ENCODE peak calls at places on chromosomes 12 and 14, in five cellular contexts. A is HCT116, B is K562, M is HepG2, U is H1. O is an unnamed sample.

GRCh38 chr12:43104524-43104923 is 447.5 kb downstream of the ADAMTS20 start:
- DNase-seq in A (no peak), B (no peak), M (no peak), U (no peak), O (no peak)

GRCh38 chr12:32031109-32031508 is 71.9 kb downstream of the RESF1 start:
- DNase-seq in A (no peak), B (peak), M (no peak), U (no peak), O (no peak)

GRCh38 chr12:116381744-116382455 is 104.4 kb upstream of the MED13L start:
- DNase-seq in A (no peak), B (no peak), M (no peak), U (peak), O (peak)

GRCh38 chr12:14885718-14886201 is at the start of gene MGP:
- DNase-seq in A (no peak), B (no peak), M (no peak), U (no peak), O (no peak)

GRCh38 chr12:9702239-9702638 is 30.7 kb downstream of the CLECL1 start:
- DNase-seq in A (no peak), B (no peak), M (no peak), U (no peak), O (no peak)

GRCh38 chr14:37399517-37399916 is 195.5 kb downstream of the FOXA1 start:
- DNase-seq in A (no peak), B (no peak), M (no peak), U (no peak), O (no peak)

GRCh38 chr12:46349253-46349652 is 23.3 kb downstream of the SLC38A2 start:
- DNase-seq in A (no peak), B (no peak), M (no peak), U (no peak), O (no peak)

GRCh38 chr14:56474419-56475022 is 105.1 kb upstream of the TMEM260 start:
- DNase-seq in A (peak), B (peak), M (peak), U (no peak), O (peak)

GRCh38 chr14:21024668-21025373 is at the start of gene NDRG2:
- DNase-seq in A (no peak), B (peak), M (peak), U (no peak), O (peak)

GRCh38 chr14:102362084-102362483 is 606 bp downstream of the CINP start:
- DNase-seq in A (no peak), B (no peak), M (no peak), U (no peak), O (no peak)

GRCh38 chr12:77005699-77006098 is 59.7 kb downstream of the E2F7 start:
- DNase-seq in A (no peak), B (no peak), M (no peak), U (no peak), O (no peak)

GRCh38 chr12:106527356-106527755 is 55.4 kb upstream of the RFX4 start:
- DNase-seq in A (no peak), B (no peak), M (no peak), U (no peak), O (no peak)

GRCh38 chr12:10632226-10632625 is 18.8 kb upstream of the MAGOHB start:
- DNase-seq in A (no peak), B (no peak), M (no peak), U (no peak), O (no peak)

GRCh38 chr12:5525783-5526367 is 94.0 kb downstream of the NTF3 start:
- DNase-seq in A (no peak), B (no peak), M (no peak), U (no peak), O (no peak)

GRCh38 chr12:121590476-121591143 is 9.8 kb upstream of the KDM2B start:
- DNase-seq in A (no peak), B (no peak), M (peak), U (no peak), O (no peak)

GRCh38 chr12:49813131-49813530 is 15.1 kb downstream of the NCKAP5L start:
- DNase-seq in A (no peak), B (no peak), M (no peak), U (no peak), O (no peak)

GRCh38 chr14:94611179-94611578 is 1.0 kb upstream of the SERPINA3 start:
- DNase-seq in A (no peak), B (no peak), M (no peak), U (no peak), O (no peak)

GRCh38 chr12:125197326-125197725 is 132.1 kb downstream of the AACS start:
- DNase-seq in A (no peak), B (no peak), M (no peak), U (no peak), O (no peak)

GRCh38 chr12:63821781-63822251 is 22.7 kb upstream of the SRGAP1 start:
- DNase-seq in A (no peak), B (no peak), M (no peak), U (no peak), O (no peak)

GRCh38 chr14:98231210-98231609 is 1040.8 kb downstream of the BCL11B start:
- DNase-seq in A (no peak), B (no peak), M (no peak), U (no peak), O (no peak)
- TF ChIP-seq ZNF274 in A (no peak), B (no peak), M (no peak), U (no peak), O (no peak)

DNA sequence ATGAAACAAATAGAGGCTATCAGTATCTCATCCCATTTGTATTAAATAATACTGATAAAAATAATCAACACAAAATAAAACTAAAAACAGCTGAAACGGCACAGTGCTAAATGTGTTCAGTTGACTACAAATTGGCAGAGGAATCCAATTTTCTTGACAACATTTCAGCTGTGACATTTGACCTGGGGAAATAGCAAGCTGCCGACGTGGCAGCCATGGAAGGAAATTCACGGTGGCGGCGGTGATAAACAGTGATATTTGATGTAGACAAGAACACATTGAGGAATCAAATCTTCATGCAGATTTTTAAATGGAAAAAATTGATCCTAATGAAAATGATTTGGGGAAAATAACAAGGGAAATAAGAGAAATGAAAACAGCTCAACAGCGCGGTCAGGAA is 159.1 kb upstream of the RTL1 start:
- DNase-seq in A (no peak), B (no peak), M (no peak), U (no peak), O (no peak)
- TF ChIP-seq YY1 in A (no peak), B (no peak), M (no peak), U (no peak), O (no peak)

DNA sequence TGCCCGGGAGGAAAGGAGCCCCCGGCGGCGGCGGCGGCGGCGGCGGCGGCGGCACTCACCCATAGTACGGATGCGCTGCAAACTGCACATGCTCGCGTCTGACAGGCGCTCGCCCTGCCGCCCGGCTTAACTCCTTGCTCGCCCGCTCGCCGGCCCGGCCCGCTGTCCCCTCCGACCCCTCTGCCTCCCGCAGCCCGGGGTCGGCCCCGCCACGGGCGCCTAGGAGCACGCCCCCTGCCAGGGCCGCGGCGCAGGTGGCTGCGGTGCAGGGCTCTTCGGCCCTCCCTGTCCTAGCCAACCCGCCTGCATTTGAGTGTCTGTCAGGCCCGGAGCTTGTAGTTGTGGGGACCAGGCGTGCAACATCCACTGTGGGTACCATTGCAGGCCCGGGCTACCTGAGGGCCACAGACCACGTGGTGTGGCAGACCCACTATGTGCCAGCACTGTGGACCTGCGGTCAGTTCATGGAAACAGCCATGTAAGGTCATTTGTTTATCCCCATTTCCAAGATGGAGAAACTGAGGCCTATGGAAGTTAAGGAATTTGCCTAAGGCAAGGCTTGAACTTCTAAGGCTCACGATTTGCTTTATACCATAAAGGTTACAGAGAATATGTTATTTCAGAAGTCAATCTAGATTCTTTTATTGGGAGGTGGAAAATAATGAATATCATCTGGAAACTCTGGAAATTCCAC is 17.6 kb upstream of the PLEKHH1 start:
- DNase-seq in A (no peak), B (peak), M (no peak), U (no peak), O (no peak)
- H3K9ac ChIP-seq in A (peak), B (peak), M (no peak), U (no peak), O (peak)

GRCh38 chr14:98296895-98297294 is 975.1 kb downstream of the BCL11B start:
- DNase-seq in A (no peak), B (no peak), M (no peak), U (no peak), O (no peak)

GRCh38 chr14:98290596-98290995 is 981.4 kb downstream of the BCL11B start:
- DNase-seq in A (no peak), B (no peak), M (no peak), U (no peak), O (no peak)

GRCh38 chr14:98292191-98292590 is 979.8 kb downstream of the BCL11B start:
- DNase-seq in A (no peak), B (no peak), M (no peak), U (no peak), O (no peak)

GRCh38 chr14:98297567-98297966 is 974.4 kb downstream of the BCL11B start:
- DNase-seq in A (no peak), B (no peak), M (no peak), U (no peak), O (no peak)

GRCh38 chr14:98293527-98293926 is 978.5 kb downstream of the BCL11B start:
- DNase-seq in A (no peak), B (no peak), M (no peak), U (no peak), O (no peak)
- TF ChIP-seq ZNF274 in A (no peak), B (no peak), M (no peak), U (no peak), O (no peak)

GRCh38 chr14:87286191-87286590 is 706.8 kb downstream of the GALC start:
- DNase-seq in A (no peak), B (no peak), M (no peak), U (no peak), O (no peak)

GRCh38 chr14:87283547-87283946 is 709.4 kb downstream of the GALC start:
- DNase-seq in A (no peak), B (no peak), M (no peak), U (no peak), O (no peak)

GRCh38 chr14:87286826-87287225 is 706.2 kb downstream of the GALC start:
- DNase-seq in A (no peak), B (no peak), M (no peak), U (no peak), O (no peak)
- TF ChIP-seq YY1 in A (no peak), B (no peak), M (no peak), U (no peak), O (no peak)

GRCh38 chr12:6692888-6693287 is 3.7 kb upstream of the ZNF384 start:
- DNase-seq in A (no peak), B (no peak), M (no peak), U (no peak), O (no peak)

GRCh38 chr12:6693832-6694355 is 4.7 kb upstream of the ZNF384 start:
- DNase-seq in A (no peak), B (no peak), M (no peak), U (no peak), O (no peak)

GRCh38 chr12:6696690-6697583 is 3.7 kb downstream of the PIANP start:
- DNase-seq in A (no peak), B (no peak), M (no peak), U (no peak), O (no peak)

GRCh38 chr12:6695313-6696045 is 5.1 kb downstream of the PIANP start:
- DNase-seq in A (no peak), B (no peak), M (no peak), U (no peak), O (no peak)

DNA sequence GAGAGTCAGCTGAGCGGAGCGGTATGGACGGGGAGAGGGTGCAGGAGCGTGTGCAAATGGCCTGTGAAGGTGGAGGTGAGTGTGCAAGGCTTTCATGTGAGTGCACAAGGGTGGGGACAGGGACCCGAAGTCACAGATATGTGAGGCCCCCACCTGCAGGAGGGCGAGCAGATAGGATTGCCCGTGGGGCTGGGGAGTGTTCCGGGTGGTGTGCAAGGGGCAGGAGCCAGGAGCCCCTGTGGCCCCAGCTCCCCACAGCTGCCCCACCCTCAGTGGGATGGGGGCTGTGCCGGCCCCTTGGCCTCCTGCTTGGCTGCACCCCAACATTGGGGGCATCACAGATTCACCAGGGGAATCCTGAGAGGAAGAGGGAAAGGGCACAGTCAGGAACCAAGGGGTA is 5.5 kb upstream of the ZNF384 start:
- DNase-seq in A (no peak), B (no peak), M (no peak), U (no peak), O (no peak)
- H3K9ac ChIP-seq in A (no peak), B (peak), M (no peak), U (no peak), O (no peak)

GRCh38 chr14:35343709-35344474 is 51.7 kb downstream of the PSMA6 start:
- DNase-seq in A (no peak), B (no peak), M (no peak), U (no peak), O (no peak)

GRCh38 chr14:35349496-35349895 is 55.1 kb downstream of the NFKBIA start:
- DNase-seq in A (no peak), B (no peak), M (no peak), U (no peak), O (no peak)

GRCh38 chr14:35347323-35348043 is 55.3 kb downstream of the PSMA6 start:
- DNase-seq in A (no peak), B (no peak), M (peak), U (no peak), O (no peak)

GRCh38 chr14:35349966-35350365 is 54.6 kb downstream of the NFKBIA start:
- DNase-seq in A (no peak), B (no peak), M (no peak), U (no peak), O (no peak)

GRCh38 chr14:35346738-35347322 is 54.6 kb downstream of the PSMA6 start:
- DNase-seq in A (no peak), B (no peak), M (no peak), U (no peak), O (no peak)
- TF ChIP-seq ZNF274 in A (no peak), B (no peak), M (no peak), U (no peak), O (no peak)

O was measured in NT2/D1.